ENCODE peak calls at places on chromosomes 16 and 17, in seven cellular contexts. One of them, this sample, is unnamed. For H3K27me3, the result is how much of the 10 kb centered on the place peaks cover.

GRCh38 chr17:57444632-57445031 is 188.3 kb downstream of the MSI2 start:
- DNase-seq in GM23248: no peak
- DNase-seq in neuronal stem cell: no peak
- DNase-seq in H9: no peak
- DNase-seq in adipocyte: no peak
- DNase-seq in HCT116: no peak
- DNase-seq in NT2/D1: no peak
- DNase-seq in this sample: no peak

GRCh38 chr16:51697454-51697853 is 546.4 kb upstream of the SALL1 start:
- DNase-seq in GM23248: no peak
- DNase-seq in neuronal stem cell: no peak
- DNase-seq in H9: no peak
- DNase-seq in adipocyte: no peak
- DNase-seq in HCT116: no peak
- DNase-seq in NT2/D1: no peak
- DNase-seq in this sample: no peak

GRCh38 chr16:9846362-9847099 is 335.7 kb downstream of the GRIN2A start:
- DNase-seq in GM23248: peak
- DNase-seq in neuronal stem cell: no peak
- DNase-seq in H9: no peak
- DNase-seq in adipocyte: no peak
- DNase-seq in HCT116: no peak
- DNase-seq in NT2/D1: no peak
- DNase-seq in this sample: no peak

GRCh38 chr16:54627616-54628015 is 303.0 kb upstream of the IRX5 start:
- DNase-seq in GM23248: peak
- DNase-seq in neuronal stem cell: no peak
- DNase-seq in H9: no peak
- DNase-seq in adipocyte: no peak
- DNase-seq in HCT116: no peak
- DNase-seq in NT2/D1: no peak
- DNase-seq in this sample: no peak

GRCh38 chr17:74601944-74602572 is 10.0 kb upstream of the CD300LD start:
- DNase-seq in GM23248: peak
- DNase-seq in neuronal stem cell: peak
- DNase-seq in H9: peak
- DNase-seq in adipocyte: peak
- DNase-seq in HCT116: peak
- DNase-seq in NT2/D1: peak
- DNase-seq in this sample: peak

GRCh38 chr17:57563968-57564367 is 181.1 kb downstream of the CCDC182 start:
- DNase-seq in GM23248: no peak
- DNase-seq in neuronal stem cell: no peak
- DNase-seq in H9: no peak
- DNase-seq in adipocyte: no peak
- DNase-seq in HCT116: no peak
- DNase-seq in NT2/D1: no peak
- DNase-seq in this sample: no peak

GRCh38 chr16:58110590-58111330 is 18.4 kb downstream of the CFAP20 start:
- DNase-seq in GM23248: peak
- DNase-seq in neuronal stem cell: no peak
- DNase-seq in H9: no peak
- DNase-seq in adipocyte: peak
- DNase-seq in HCT116: no peak
- DNase-seq in NT2/D1: peak
- DNase-seq in this sample: no peak

GRCh38 chr16:84597518-84598390 is 20.1 kb downstream of the COTL1 start:
- DNase-seq in GM23248: no peak
- DNase-seq in neuronal stem cell: no peak
- DNase-seq in H9: no peak
- DNase-seq in adipocyte: no peak
- DNase-seq in HCT116: no peak
- DNase-seq in NT2/D1: no peak
- DNase-seq in this sample: no peak

GRCh38 chr17:64741038-64741641 is 79.0 kb upstream of the SMURF2 start:
- DNase-seq in GM23248: peak
- DNase-seq in neuronal stem cell: no peak
- DNase-seq in H9: no peak
- DNase-seq in adipocyte: peak
- DNase-seq in HCT116: no peak
- DNase-seq in NT2/D1: no peak
- DNase-seq in this sample: no peak

GRCh38 chr16:57128787-57129389 is 36.5 kb downstream of the CPNE2 start:
- DNase-seq in GM23248: no peak
- DNase-seq in neuronal stem cell: no peak
- DNase-seq in H9: no peak
- DNase-seq in adipocyte: no peak
- DNase-seq in HCT116: no peak
- DNase-seq in NT2/D1: no peak
- DNase-seq in this sample: no peak

GRCh38 chr17:11935734-11936406 is 61.4 kb downstream of the ZNF18 start:
- DNase-seq in GM23248: peak
- DNase-seq in neuronal stem cell: peak
- DNase-seq in H9: peak
- DNase-seq in adipocyte: peak
- DNase-seq in HCT116: peak
- DNase-seq in NT2/D1: peak
- DNase-seq in this sample: peak

GRCh38 chr17:55451203-55451641 is 29.6 kb upstream of the MMD start:
- DNase-seq in GM23248: peak
- DNase-seq in neuronal stem cell: no peak
- DNase-seq in H9: no peak
- DNase-seq in adipocyte: peak
- DNase-seq in HCT116: no peak
- DNase-seq in NT2/D1: no peak
- DNase-seq in this sample: no peak

GRCh38 chr16:23874613-23875294 is 39.0 kb downstream of the PRKCB start:
- DNase-seq in GM23248: peak
- DNase-seq in neuronal stem cell: no peak
- DNase-seq in H9: no peak
- DNase-seq in adipocyte: peak
- DNase-seq in HCT116: no peak
- DNase-seq in NT2/D1: no peak
- DNase-seq in this sample: no peak

GRCh38 chr17:3602499-3602898 is 6.7 kb downstream of the TRPV1 start:
- DNase-seq in GM23248: peak
- DNase-seq in neuronal stem cell: no peak
- DNase-seq in H9: peak
- DNase-seq in adipocyte: peak
- DNase-seq in HCT116: peak
- DNase-seq in NT2/D1: peak
- DNase-seq in this sample: peak

GRCh38 chr16:22886908-22887307 is 72.9 kb downstream of the HS3ST2 start:
- DNase-seq in GM23248: no peak
- DNase-seq in neuronal stem cell: no peak
- DNase-seq in H9: no peak
- DNase-seq in adipocyte: no peak
- DNase-seq in HCT116: no peak
- DNase-seq in NT2/D1: no peak
- DNase-seq in this sample: no peak

GRCh38 chr16:85296859-85297698 is 184.8 kb upstream of the CIBAR2 start:
- DNase-seq in GM23248: peak
- DNase-seq in neuronal stem cell: no peak
- DNase-seq in H9: peak
- DNase-seq in adipocyte: peak
- DNase-seq in HCT116: peak
- DNase-seq in NT2/D1: no peak
- DNase-seq in this sample: peak

GRCh38 chr16:3038256-3038655 is 1.5 kb upstream of the BICDL2 start:
- DNase-seq in GM23248: peak
- DNase-seq in neuronal stem cell: no peak
- DNase-seq in H9: peak
- DNase-seq in adipocyte: no peak
- DNase-seq in HCT116: no peak
- DNase-seq in NT2/D1: no peak
- DNase-seq in this sample: peak

GRCh38 chr16:17748005-17748719 is 277.4 kb upstream of the XYLT1 start:
- DNase-seq in GM23248: no peak
- DNase-seq in neuronal stem cell: no peak
- DNase-seq in H9: peak
- DNase-seq in adipocyte: no peak
- DNase-seq in HCT116: no peak
- DNase-seq in NT2/D1: peak
- DNase-seq in this sample: peak

GRCh38 chr17:48737330-48738043 is 8.9 kb upstream of the HOXB13 start:
- DNase-seq in GM23248: no peak
- DNase-seq in neuronal stem cell: no peak
- DNase-seq in H9: no peak
- DNase-seq in adipocyte: no peak
- DNase-seq in HCT116: no peak
- DNase-seq in NT2/D1: no peak
- DNase-seq in this sample: no peak

GRCh38 chr16:962366-962765 is 8.4 kb downstream of the LMF1 start:
- DNase-seq in GM23248: no peak
- DNase-seq in neuronal stem cell: no peak
- DNase-seq in H9: no peak
- DNase-seq in adipocyte: no peak
- DNase-seq in HCT116: no peak
- DNase-seq in NT2/D1: no peak
- DNase-seq in this sample: no peak

GRCh38 chr17:36786867-36787266 is 150.4 kb upstream of the LHX1 start:
- DNase-seq in GM23248: no peak
- DNase-seq in neuronal stem cell: no peak
- DNase-seq in H9: no peak
- DNase-seq in adipocyte: no peak
- DNase-seq in HCT116: no peak
- DNase-seq in NT2/D1: no peak
- DNase-seq in this sample: no peak

GRCh38 chr17:36793976-36794375 is 143.3 kb upstream of the LHX1 start:
- DNase-seq in GM23248: no peak
- DNase-seq in neuronal stem cell: no peak
- DNase-seq in H9: no peak
- DNase-seq in adipocyte: no peak
- DNase-seq in HCT116: no peak
- DNase-seq in NT2/D1: no peak
- DNase-seq in this sample: peak

GRCh38 chr17:36791150-36791653 is 146.1 kb upstream of the LHX1 start:
- DNase-seq in GM23248: no peak
- DNase-seq in neuronal stem cell: no peak
- DNase-seq in H9: no peak
- DNase-seq in adipocyte: no peak
- DNase-seq in HCT116: no peak
- DNase-seq in NT2/D1: no peak
- DNase-seq in this sample: peak

GRCh38 chr17:36791961-36792475 is 145.3 kb upstream of the LHX1 start:
- DNase-seq in GM23248: no peak
- DNase-seq in neuronal stem cell: no peak
- DNase-seq in H9: no peak
- DNase-seq in adipocyte: no peak
- DNase-seq in HCT116: no peak
- DNase-seq in NT2/D1: no peak
- DNase-seq in this sample: peak

GRCh38 chr17:36792849-36793248 is 144.4 kb upstream of the LHX1 start:
- DNase-seq in GM23248: no peak
- DNase-seq in neuronal stem cell: no peak
- DNase-seq in H9: no peak
- DNase-seq in adipocyte: no peak
- DNase-seq in HCT116: no peak
- DNase-seq in NT2/D1: no peak
- DNase-seq in this sample: peak
- H3K27me3 ChIP-seq in GM23248: under half
- H3K27me3 ChIP-seq in neuronal stem cell: under half
- H3K27me3 ChIP-seq in H9: under half
- H3K27me3 ChIP-seq in adipocyte: under half
- H3K27me3 ChIP-seq in HCT116: under half
- H3K27me3 ChIP-seq in NT2/D1: under half
- H3K27me3 ChIP-seq in this sample: under half

DNA sequence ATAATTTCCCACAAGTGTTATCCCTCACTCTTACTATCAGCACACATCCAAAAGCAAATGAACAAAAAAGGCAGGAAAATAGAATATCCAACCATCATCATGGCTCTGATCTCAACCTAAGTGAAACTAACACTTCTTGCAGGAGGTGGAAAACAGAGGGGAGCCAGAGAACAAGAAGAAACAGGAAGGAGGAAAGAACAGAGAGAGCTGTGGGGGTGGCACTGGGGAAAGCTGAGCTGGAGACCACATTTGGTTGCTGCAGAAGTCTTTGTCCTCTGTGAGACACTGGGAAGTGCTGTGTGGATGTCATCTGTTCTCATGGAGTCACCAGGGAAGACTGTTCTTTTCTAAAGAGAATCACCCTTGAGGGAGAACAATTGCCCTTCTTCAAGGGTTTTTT is 34.7 kb downstream of the GRB7 start:
- DNase-seq in GM23248: no peak
- DNase-seq in neuronal stem cell: no peak
- DNase-seq in H9: no peak
- DNase-seq in adipocyte: no peak
- DNase-seq in HCT116: no peak
- DNase-seq in NT2/D1: no peak
- DNase-seq in this sample: peak
- H3K9ac ChIP-seq in GM23248: no peak
- H3K9ac ChIP-seq in neuronal stem cell: no peak
- H3K9ac ChIP-seq in H9: no peak
- H3K9ac ChIP-seq in adipocyte: no peak
- H3K9ac ChIP-seq in HCT116: no peak
- H3K9ac ChIP-seq in NT2/D1: no peak
- H3K9ac ChIP-seq in this sample: no peak

DNA sequence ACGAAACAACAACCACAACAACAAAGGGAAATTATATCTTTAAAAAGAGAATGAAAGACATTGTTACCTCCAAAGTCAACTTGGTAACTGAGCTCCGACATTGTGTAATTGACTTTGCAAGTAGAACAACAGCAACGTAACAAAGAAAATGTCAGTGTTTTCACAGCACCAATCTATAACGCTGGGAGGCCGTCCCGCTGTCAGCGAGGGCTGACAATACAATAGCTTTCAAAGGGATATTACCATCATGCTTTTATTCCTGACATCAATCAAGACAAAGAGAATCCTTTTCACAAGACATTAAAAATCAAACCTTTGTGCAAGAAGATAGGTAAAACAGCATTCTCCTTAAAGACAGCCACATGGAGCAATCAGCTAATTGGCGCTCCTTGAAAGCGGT is 6.2 kb downstream of the ZNF423 start:
- DNase-seq in GM23248: no peak
- DNase-seq in neuronal stem cell: no peak
- DNase-seq in H9: no peak
- DNase-seq in adipocyte: no peak
- DNase-seq in HCT116: no peak
- DNase-seq in NT2/D1: no peak
- DNase-seq in this sample: no peak
- H3K27me3 ChIP-seq in GM23248: under half
- H3K27me3 ChIP-seq in neuronal stem cell: under half
- H3K27me3 ChIP-seq in H9: under half
- H3K27me3 ChIP-seq in adipocyte: under half
- H3K27me3 ChIP-seq in HCT116: half or more
- H3K27me3 ChIP-seq in NT2/D1: under half
- H3K27me3 ChIP-seq in this sample: under half

DNA sequence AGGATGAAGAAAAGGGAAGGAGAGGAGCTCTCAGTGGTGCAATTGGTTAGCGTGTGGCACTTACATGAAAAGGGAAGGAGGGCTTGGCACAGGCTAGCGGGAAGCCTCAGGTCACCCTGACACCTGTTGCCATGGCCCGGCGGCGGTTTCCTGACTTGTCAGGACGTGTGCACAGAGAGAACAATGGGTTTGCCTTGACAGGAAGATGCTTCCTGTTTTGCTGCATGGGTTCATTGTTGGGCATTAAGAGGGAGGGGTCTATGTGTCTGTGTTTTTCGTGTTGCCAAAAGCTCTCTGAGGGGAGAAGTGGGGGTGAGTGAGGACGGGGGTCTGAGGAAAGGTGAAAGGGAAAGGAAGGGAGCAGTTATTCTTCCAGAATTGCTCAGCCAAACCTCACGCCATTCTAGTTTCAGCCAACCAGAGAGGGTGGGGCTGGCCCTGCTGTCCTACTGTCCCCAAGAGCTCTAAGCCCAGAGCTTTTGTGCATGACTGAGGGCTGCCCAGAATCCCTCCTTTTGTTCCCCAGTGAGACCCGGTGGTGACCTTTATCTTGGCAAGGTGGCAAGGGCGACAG is 17.1 kb upstream of the CCR7 start:
- DNase-seq in GM23248: no peak
- DNase-seq in neuronal stem cell: no peak
- DNase-seq in H9: no peak
- DNase-seq in adipocyte: no peak
- DNase-seq in HCT116: no peak
- DNase-seq in NT2/D1: no peak
- DNase-seq in this sample: peak
- H3K9ac ChIP-seq in GM23248: no peak
- H3K9ac ChIP-seq in neuronal stem cell: no peak
- H3K9ac ChIP-seq in H9: no peak
- H3K9ac ChIP-seq in adipocyte: no peak
- H3K9ac ChIP-seq in HCT116: no peak
- H3K9ac ChIP-seq in NT2/D1: no peak
- H3K9ac ChIP-seq in this sample: no peak

This sample was measured in endodermal cell.